ENCODE peak calls at places on chromosomes 5 and 9, in six cellular contexts. V is NCI-H2171, J is M059J, I is OCI-M1, H is thyroid gland, B is SW480. M is an unnamed sample.

GRCh38 chr9:112970939-112971338 is 41.1 kb downstream of the ZNF883 start:
- DNase-seq in I (no peak), V (no peak), J (peak; percentile 10), H (no peak), B (peak; percentile 42), M (no peak)

GRCh38 chr5:79727722-79728355 is 38.2 kb downstream of the CMYA5 start:
- DNase-seq in I (no peak), H (no peak), J (no peak), V (no peak), B (no peak), M (no peak)

GRCh38 chr9:113375057-113376023 is 1.4 kb downstream of the HDHD3 start:
- DNase-seq in V (no peak), J (peak; percentile 27), I (no peak), H (no peak), B (no peak), M (no peak)

GRCh38 chr9:96048954-96049831 is 173.7 kb downstream of the ERCC6L2 start:
- DNase-seq in I (no peak), V (no peak), J (no peak), B (no peak), H (no peak), M (no peak)

GRCh38 chr5:98214240-98215051 is 559.0 kb upstream of the RGMB start:
- DNase-seq in J (peak; percentile 79), H (no peak), I (no peak), V (no peak), B (no peak), M (no peak)

GRCh38 chr9:35935755-35936509 is 22.0 kb downstream of the OR2S2 start:
- DNase-seq in V (no peak), B (no peak), H (no peak), I (no peak), J (peak; percentile 74), M (no peak)

GRCh38 chr5:106423109-106423897 is 1247.4 kb downstream of the EFNA5 start:
- DNase-seq in I (no peak), V (no peak), H (no peak), J (no peak), B (no peak), M (no peak)

GRCh38 chr9:38183994-38184568 is 115.1 kb upstream of the SHB start:
- DNase-seq in I (peak; percentile 45), J (peak; percentile 55), B (no peak), V (no peak), H (no peak), M (no peak)

GRCh38 chr5:59428391-59428790 is 465.1 kb downstream of the PDE4D start:
- DNase-seq in V (no peak), I (no peak), J (peak; percentile 58), H (no peak), B (no peak), M (no peak)

GRCh38 chr9:113641100-113641885 is 177.8 kb downstream of the RGS3 start:
- DNase-seq in B (no peak), V (no peak), J (no peak), I (no peak), H (no peak), M (no peak)

GRCh38 chr9:112809351-112809848 is 58.8 kb downstream of the SNX30 start:
- DNase-seq in I (peak; percentile 12), H (peak; percentile 13), B (no peak), V (no peak), J (no peak), M (no peak)

GRCh38 chr5:160556886-160557285 is 135.2 kb downstream of the PTTG1 start:
- DNase-seq in V (no peak), J (peak; percentile 87), H (no peak), I (no peak), B (no peak), M (no peak)

GRCh38 chr5:74516217-74516636 is 124.3 kb downstream of the ENC1 start:
- DNase-seq in I (no peak), B (peak; percentile 6), J (peak; percentile 60), H (no peak), V (no peak), M (peak; percentile 61)

GRCh38 chr5:31381299-31381698 is 150.6 kb downstream of the DROSHA start:
- DNase-seq in H (no peak), V (no peak), B (no peak), I (no peak), J (no peak), M (no peak)